ENCODE peak calls at places on chromosomes 1 and 21, in eight cellular contexts. G, M, X, B, Y, J, Z and L are unnamed samples.

GRCh38 chr1:82225407-82226197 is 424.9 kb downstream of the ADGRL2 start:
- DNase-seq in G (peak), Y (peak), Z (no peak), X (no peak), B (peak), J (no peak), M (no peak), L (no peak)

GRCh38 chr1:58815069-58815679 is 31.3 kb upstream of the JUN start:
- DNase-seq in Y (peak), Z (peak), G (peak), M (peak), X (peak), J (peak), B (no peak), L (no peak)

GRCh38 chr1:32622806-32623694 is 27.3 kb downstream of the ZBTB8OS start:
- DNase-seq in J (no peak), X (no peak), Y (peak), Z (no peak), G (no peak), B (no peak), M (no peak), L (no peak)

GRCh38 chr1:205505791-205506190 is 1.3 kb downstream of the CDK18 start:
- DNase-seq in M (no peak), J (no peak), X (no peak), Z (peak), G (peak), Y (no peak), B (no peak), L (no peak)

GRCh38 chr1:11858968-11859871 is 475 bp upstream of the NPPB start:
- DNase-seq in X (no peak), Z (peak), Y (peak), J (peak), M (no peak), B (no peak), G (peak), L (no peak)

GRCh38 chr1:89274431-89274857 is 1.8 kb upstream of the GBP5 start:
- DNase-seq in J (no peak), Y (peak), G (peak), Z (no peak), M (no peak), B (no peak), X (no peak), L (no peak)

GRCh38 chr21:45541221-45542039 is 810 bp downstream of the SLC19A1 start:
- DNase-seq in Y (peak), M (no peak), Z (peak), X (peak), J (no peak), B (peak), G (peak), L (no peak)

GRCh38 chr1:7366286-7366954 is 404.7 kb upstream of the VAMP3 start:
- DNase-seq in M (no peak), B (peak), Y (no peak), X (no peak), Z (no peak), J (no peak), G (no peak), L (no peak)

GRCh38 chr1:16215882-16216753 is 3.7 kb upstream of the ARHGEF19 start:
- DNase-seq in Y (peak), M (no peak), Z (peak), B (peak), X (peak), G (peak), J (peak), L (no peak)

GRCh38 chr1:4561213-4561612 is 93.2 kb upstream of the AJAP1 start:
- DNase-seq in J (no peak), Z (no peak), B (no peak), G (no peak), X (no peak), M (no peak), Y (no peak), L (no peak)

GRCh38 chr1:198638441-198638840 is 399 bp upstream of the PTPRC start:
- DNase-seq in J (no peak), M (no peak), G (no peak), Z (no peak), Y (no peak), B (no peak), X (no peak), L (no peak)

GRCh38 chr1:177346960-177347359 is 176.2 kb downstream of the BRINP2 start:
- DNase-seq in Y (no peak), M (no peak), Z (peak), G (no peak), J (no peak), X (no peak), B (no peak), L (no peak)

GRCh38 chr1:224540535-224540934 is 75.6 kb upstream of the CNIH3 start:
- DNase-seq in Y (no peak), J (no peak), X (no peak), M (no peak), Z (no peak), G (no peak), B (peak), L (no peak)

GRCh38 chr1:52876843-52877242 is 34.3 kb downstream of the ZYG11A start:
- DNase-seq in B (no peak), J (no peak), Y (no peak), X (no peak), G (no peak), M (no peak), Z (no peak), L (no peak)

GRCh38 chr1:6352138-6352563 is 41.4 kb downstream of the ACOT7 start:
- DNase-seq in Z (no peak), B (peak), Y (no peak), M (no peak), G (peak), J (no peak), X (no peak), L (peak)

GRCh38 chr1:4170953-4171352 is 270.9 kb upstream of the C1orf174 start:
- DNase-seq in X (no peak), B (no peak), Y (no peak), Z (no peak), M (no peak), J (no peak), G (no peak), L (no peak)

GRCh38 chr1:181936269-181936668 is 125.2 kb downstream of the ZNF648 start:
- DNase-seq in X (no peak), G (no peak), Y (no peak), B (no peak), J (no peak), M (no peak), Z (no peak), L (no peak)

GRCh38 chr1:19735419-19736127 is 64.1 kb downstream of the TMCO4 start:
- DNase-seq in Z (peak), Y (no peak), X (no peak), G (no peak), J (no peak), B (peak), M (peak), L (no peak)